ENCODE peak calls at places on chromosomes 6 and 20, in five cellular contexts. A, F, C, N and T are unnamed samples.
A peak's percentile ranks its signal among the peaks of the same experiment; 100 is the strongest.

GRCh38 chr6:30463651-30464618 is 25.4 kb upstream of the HLA-E start:
- DNase-seq in N (peak; percentile 50), C (peak; percentile 40), A (peak; percentile 41), F (no peak), T (peak; percentile 73)

GRCh38 chr6:20411953-20412352 is 10.3 kb downstream of the E2F3 start:
- DNase-seq in A (no peak), N (no peak), F (no peak), C (no peak), T (no peak)

GRCh38 chr6:116616757-116617093 is 446 bp downstream of the RSPH4A start:
- DNase-seq in F (peak; percentile 1), C (no peak), A (no peak), N (no peak), T (peak; percentile 51)

GRCh38 chr6:113052513-113052912 is 705.4 kb downstream of the RFPL4B start:
- DNase-seq in N (no peak), F (no peak), A (no peak), C (no peak), T (no peak)

GRCh38 chr6:117477988-117478852 is 4.3 kb upstream of the DCBLD1 start:
- DNase-seq in C (peak; percentile 30), A (no peak), F (no peak), N (no peak), T (no peak)

GRCh38 chr6:71012871-71013456 is 56.1 kb upstream of the B3GAT2 start:
- DNase-seq in A (no peak), C (peak; percentile 17), N (peak; percentile 51), F (peak; percentile 24), T (no peak)

GRCh38 chr6:151179321-151179720 is 60.4 kb upstream of the AKAP12 start:
- DNase-seq in F (no peak), C (peak; percentile 69), N (peak; percentile 80), A (no peak), T (no peak)

GRCh38 chr6:83231146-83231545 is 38.0 kb downstream of the RWDD2A start:
- DNase-seq in A (no peak), C (no peak), N (peak; percentile 90), F (no peak), T (no peak)

GRCh38 chr6:90080876-90081464 is 186.7 kb downstream of the GJA10 start:
- DNase-seq in C (no peak), N (no peak), A (no peak), F (no peak), T (no peak)

GRCh38 chr6:2035046-2035445 is 210.4 kb downstream of the GMDS start:
- DNase-seq in C (no peak), N (no peak), A (no peak), F (no peak), T (no peak)

GRCh38 chr6:121436966-121437756 is 1.7 kb downstream of the GJA1 start:
- DNase-seq in A (no peak), N (peak; percentile 40), F (peak; percentile 15), C (no peak), T (no peak)

GRCh38 chr6:157941101-157941863 is 40.4 kb upstream of the SYNJ2 start:
- DNase-seq in N (no peak), C (no peak), F (no peak), A (no peak), T (no peak)

GRCh38 chr20:49584418-49585382 is 16.8 kb upstream of the PTGIS start:
- DNase-seq in C (no peak), F (no peak), N (no peak), A (no peak), T (peak; percentile 68)

GRCh38 chr6:16999486-17000436 is 102.1 kb upstream of the STMND1 start:
- DNase-seq in N (peak; percentile 94), F (no peak), C (peak; percentile 7), A (no peak), T (no peak)

GRCh38 chr20:41344477-41344876 is 3.9 kb downstream of the LPIN3 start:
- DNase-seq in C (no peak), A (no peak), F (no peak), N (no peak), T (no peak)

GRCh38 chr20:24991897-24992419 is 593 bp downstream of the APMAP start:
- DNase-seq in F (peak; percentile 20), N (no peak), C (peak; percentile 18), A (no peak), T (peak; percentile 30)